ENCODE peak calls at places on chromosomes 2 and 18, in four cellular contexts. B is GM12878, L is IMR-90, K is K562. O is an unnamed sample.

GRCh38 chr18:62715829-62716678 is 713 bp downstream of the PHLPP1 start:
- DNase-seq in B (no peak), L (peak), K (peak), O (peak)

GRCh38 chr2:215870088-215870490 is 143.3 kb downstream of the MREG start:
- DNase-seq in B (no peak), L (peak), K (peak), O (no peak)

GRCh38 chr2:148875387-148876051 is 492 bp downstream of the KIF5C start:
- DNase-seq in B (no peak), L (no peak), K (no peak), O (no peak)

GRCh38 chr2:55115795-55116597 is 65.7 kb upstream of the RTN4 start:
- DNase-seq in B (no peak), L (peak), K (peak), O (peak)

GRCh38 chr2:183799761-183800160 is 675.5 kb downstream of the NUP35 start:
- DNase-seq in B (no peak), L (no peak), K (no peak), O (no peak)

GRCh38 chr2:157900684-157901083 is 24.6 kb upstream of the ACVR1 start:
- DNase-seq in B (no peak), L (no peak), K (no peak), O (no peak)

GRCh38 chr2:67945976-67946375 is 116.8 kb downstream of the C1D start:
- DNase-seq in B (no peak), L (no peak), K (no peak), O (peak)

GRCh38 chr2:234629596-234629995 is 132.7 kb upstream of the ARL4C start:
- DNase-seq in B (no peak), L (peak), K (no peak), O (no peak)

GRCh38 chr18:70181015-70181414 is 24.5 kb downstream of the RTTN start:
- DNase-seq in B (no peak), L (peak), K (peak), O (peak)

GRCh38 chr2:142849818-142850217 is 27.6 kb upstream of the KYNU start:
- DNase-seq in B (no peak), L (no peak), K (no peak), O (peak)

GRCh38 chr18:63624863-63625262 is 19.2 kb downstream of the SERPINB4 start:
- DNase-seq in B (no peak), L (no peak), K (no peak), O (no peak)

GRCh38 chr2:149575742-149576141 is 11.8 kb downstream of the MMADHC start:
- DNase-seq in B (no peak), L (no peak), K (no peak), O (no peak)

GRCh38 chr2:223230352-223230751 is 178.4 kb downstream of the KCNE4 start:
- DNase-seq in B (no peak), L (no peak), K (no peak), O (no peak)

GRCh38 chr18:5627756-5628511 is 84.1 kb upstream of the EPB41L3 start:
- DNase-seq in B (no peak), L (no peak), K (no peak), O (peak)

GRCh38 chr2:120886534-120886961 is 150.9 kb downstream of the GLI2 start:
- DNase-seq in B (no peak), L (no peak), K (no peak), O (no peak)

GRCh38 chr18:37844209-37844970 is 278.8 kb upstream of the CELF4 start:
- DNase-seq in B (no peak), L (no peak), K (no peak), O (no peak)

GRCh38 chr2:68734688-68735525 is at the start of gene ARHGAP25:
- DNase-seq in B (peak), L (no peak), K (no peak), O (no peak)

GRCh38 chr18:77560334-77560970 is 310.8 kb downstream of the GALR1 start:
- DNase-seq in B (no peak), L (no peak), K (no peak), O (no peak)

GRCh38 chr18:80023173-80023572 is 11.1 kb upstream of the RBFA start:
- DNase-seq in B (no peak), L (no peak), K (peak), O (no peak)

GRCh38 chr18:59233017-59233410 is 13.1 kb downstream of the GRP start:
- DNase-seq in B (no peak), L (no peak), K (no peak), O (no peak)

GRCh38 chr2:121562269-121563176 is 31.8 kb downstream of the RNU4ATAC start:
- DNase-seq in B (no peak), L (no peak), K (no peak), O (no peak)

GRCh38 chr2:196316050-196316430 is 144.7 kb upstream of the STK17B start:
- DNase-seq in B (no peak), L (peak), K (no peak), O (no peak)

GRCh38 chr18:79914614-79915160 is 36.8 kb downstream of the SLC66A2 start:
- DNase-seq in B (no peak), L (no peak), K (no peak), O (no peak)

GRCh38 chr2:172249336-172249735 is 146.6 kb upstream of the DLX2 start:
- DNase-seq in B (no peak), L (peak), K (no peak), O (no peak)

DNA sequence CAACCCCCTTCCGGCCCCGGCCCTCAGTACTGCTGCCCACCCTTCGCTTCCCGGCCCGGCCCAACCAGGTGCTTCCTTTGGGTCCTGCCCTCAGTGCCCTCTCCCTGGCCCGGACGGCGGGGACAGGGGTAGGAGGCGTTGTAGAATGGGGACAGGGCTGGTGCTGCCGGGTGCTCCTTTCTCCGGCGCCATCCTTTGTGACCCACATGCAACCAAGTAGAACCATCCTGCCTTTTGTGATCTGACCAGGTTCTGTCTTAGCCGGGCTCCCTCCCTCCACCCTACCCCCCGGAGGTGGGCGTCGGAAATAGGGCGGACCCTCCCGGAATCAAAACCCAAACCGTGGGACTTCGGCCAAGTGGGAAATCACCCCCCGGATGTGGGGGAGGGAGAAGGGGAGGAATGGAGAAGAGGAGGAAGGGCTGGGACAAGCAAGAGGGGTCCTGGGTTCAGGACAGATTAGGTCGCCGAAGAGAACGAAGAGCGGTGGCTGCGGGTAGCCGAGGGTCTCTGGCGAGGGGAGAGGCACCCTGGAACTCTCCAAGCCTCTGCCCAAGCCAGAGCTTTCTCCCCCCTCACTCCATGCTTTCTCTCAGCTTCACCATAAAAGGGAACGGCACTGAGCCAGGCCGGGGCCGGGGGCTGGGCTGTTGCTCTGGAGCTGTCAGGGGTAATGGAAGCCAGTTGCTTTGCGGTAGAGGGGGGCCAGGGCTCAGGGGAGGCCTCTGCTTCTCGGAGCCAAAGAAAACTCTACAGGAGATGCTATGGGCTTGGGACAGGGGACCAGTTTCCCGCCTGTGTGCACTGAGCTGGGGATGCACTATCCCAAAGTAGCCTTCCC is 756 bp upstream of the OST4 start:
- DNase-seq in B (no peak), L (peak), K (peak), O (peak)
- TF ChIP-seq FOS in B (no peak), L (no peak), K (no peak), O (no peak)

GRCh38 chr2:45885111-45885685 is 233.7 kb downstream of the PRKCE start:
- DNase-seq in B (no peak), L (no peak), K (no peak), O (no peak)
- TF ChIP-seq FOS in B (no peak), L (no peak), K (no peak), O (no peak)

DNA sequence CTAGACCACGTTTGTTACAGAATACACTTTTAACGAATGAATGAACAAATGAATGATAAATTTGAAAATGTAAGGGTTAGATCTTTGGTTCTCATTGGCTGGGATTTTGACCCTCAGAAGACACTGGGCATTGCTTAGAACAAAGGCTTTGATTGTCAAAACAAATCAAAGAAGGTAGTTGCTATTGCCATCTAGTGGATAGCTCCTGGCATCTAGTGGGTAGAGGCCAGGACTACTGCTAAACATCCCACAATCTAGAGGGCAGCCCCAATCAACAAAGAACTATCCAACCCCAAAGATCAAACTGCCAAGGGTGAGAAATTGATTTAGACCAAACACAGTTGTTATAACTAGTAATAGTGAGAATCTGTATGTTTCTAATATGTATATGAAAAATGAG is 552.3 kb downstream of the KCNJ3 start:
- DNase-seq in B (no peak), L (no peak), K (no peak), O (peak)
- TF ChIP-seq FOS in B (no peak), L (no peak), K (no peak), O (no peak)

GRCh38 chr18:75284566-75284965 is 74.0 kb downstream of the TSHZ1 start:
- DNase-seq in B (no peak), L (no peak), K (no peak), O (no peak)
- TF ChIP-seq FOS in B (no peak), L (no peak), K (no peak), O (no peak)

GRCh38 chr2:20514596-20515269 is 67.9 kb downstream of the RHOB start:
- DNase-seq in B (no peak), L (peak), K (no peak), O (peak)

GRCh38 chr2:20516291-20516645 is 69.4 kb downstream of the RHOB start:
- DNase-seq in B (no peak), L (no peak), K (no peak), O (no peak)

GRCh38 chr2:20519309-20519708 is 72.4 kb downstream of the RHOB start:
- DNase-seq in B (no peak), L (no peak), K (no peak), O (no peak)

GRCh38 chr2:20515293-20516220 is 68.7 kb downstream of the RHOB start:
- DNase-seq in B (no peak), L (no peak), K (no peak), O (no peak)

DNA sequence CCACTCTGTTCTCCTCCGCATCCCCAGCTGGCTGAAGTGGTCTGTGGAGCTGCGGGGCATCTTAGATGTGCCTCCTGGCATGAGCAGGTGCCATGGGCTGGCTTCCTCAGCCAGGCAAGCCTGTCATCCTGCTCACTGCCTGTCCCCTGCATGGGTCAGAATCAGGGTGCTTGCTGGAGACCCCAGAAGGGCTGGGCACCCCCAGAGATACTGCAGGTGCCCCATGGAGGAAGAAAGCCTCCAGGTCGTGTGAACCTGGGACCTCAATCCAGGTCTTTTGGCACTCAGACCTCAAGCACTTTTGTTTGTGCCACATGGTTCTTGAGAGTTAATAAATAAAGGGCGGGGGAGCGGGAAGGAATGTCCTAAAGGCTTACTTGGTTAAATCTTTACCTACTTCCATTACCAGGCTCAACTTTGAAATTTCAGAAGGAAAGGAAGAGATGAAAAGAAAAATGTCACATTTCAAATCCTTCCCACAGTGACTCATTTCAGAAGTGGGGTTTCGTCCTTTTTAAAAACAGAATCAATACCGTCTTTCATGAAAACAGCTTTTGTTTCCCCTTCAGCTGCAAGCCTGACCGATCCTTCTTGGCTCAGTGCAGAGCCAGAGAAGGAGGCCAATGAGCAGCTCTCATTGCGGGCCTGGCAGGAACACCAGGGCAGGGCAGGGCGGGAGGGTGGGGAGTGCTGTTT is 69.9 kb downstream of the RHOB start:
- DNase-seq in B (peak), L (peak), K (no peak), O (peak)
- TF ChIP-seq FOS in B (no peak), L (no peak), K (no peak), O (no peak)

GRCh38 chr2:193542762-193543161 is 1348.0 kb upstream of the TMEFF2 start:
- DNase-seq in B (no peak), L (no peak), K (no peak), O (no peak)
- TF ChIP-seq FOS in B (no peak), L (no peak), K (no peak), O (no peak)

DNA sequence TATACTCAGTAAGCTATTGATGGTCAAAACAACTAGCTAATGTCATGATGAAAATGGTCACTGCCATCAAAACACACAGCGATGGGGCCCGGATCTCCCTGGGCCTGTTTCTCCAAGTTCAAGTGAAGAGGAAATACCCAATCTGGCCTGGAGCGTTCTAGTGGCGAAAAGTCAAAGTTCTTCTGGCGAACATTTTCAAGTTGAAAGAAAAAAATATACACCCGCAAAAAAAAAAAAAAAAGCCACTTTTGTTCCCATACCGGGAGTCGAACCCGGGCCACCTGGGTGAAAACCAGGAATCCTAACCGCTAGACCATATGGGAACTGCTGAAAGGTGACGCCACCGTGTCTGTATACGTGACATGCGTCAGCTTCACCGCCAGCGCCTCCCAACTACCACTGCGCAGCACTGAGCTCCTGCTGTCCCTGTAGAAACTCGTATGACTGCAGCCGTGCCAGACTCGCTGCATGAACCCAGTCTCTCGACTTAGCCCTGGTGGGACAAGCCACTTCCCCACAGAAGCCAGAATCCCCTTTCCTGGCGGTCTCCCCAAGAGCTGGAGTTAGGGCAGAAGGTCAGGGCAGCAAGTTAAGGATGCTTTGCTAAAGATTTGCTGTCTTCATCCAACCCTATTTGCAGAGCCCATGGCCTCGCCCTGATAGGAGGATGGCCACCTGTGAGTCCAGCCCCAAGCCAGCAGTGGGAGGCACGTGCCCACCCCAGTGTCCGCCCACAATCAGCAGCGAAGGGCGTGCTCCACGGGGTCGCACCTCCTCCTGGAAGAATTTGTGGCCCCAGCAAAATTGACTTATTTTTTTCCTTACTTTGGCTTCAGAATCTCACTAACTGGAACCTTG is 5.6 kb upstream of the IMP4 start:
- DNase-seq in B (peak), L (peak), K (peak), O (peak)
- TF ChIP-seq FOS in B (no peak), L (peak), K (no peak), O (no peak)

GRCh38 chr2:20205069-20205468 is 19.9 kb downstream of the SDC1 start:
- DNase-seq in B (no peak), L (no peak), K (no peak), O (no peak)

GRCh38 chr2:20205915-20206524 is 18.9 kb downstream of the SDC1 start:
- DNase-seq in B (no peak), L (no peak), K (no peak), O (no peak)

GRCh38 chr2:20201671-20202070 is 23.3 kb downstream of the SDC1 start:
- DNase-seq in B (no peak), L (no peak), K (no peak), O (no peak)

GRCh38 chr2:20203072-20203471 is 21.9 kb downstream of the SDC1 start:
- DNase-seq in B (no peak), L (no peak), K (no peak), O (no peak)

GRCh38 chr2:20203521-20204225 is 21.3 kb downstream of the SDC1 start:
- DNase-seq in B (no peak), L (no peak), K (no peak), O (no peak)
- TF ChIP-seq FOS in B (no peak), L (no peak), K (no peak), O (no peak)

O was measured in endothelial cell of umbilical vein.